ENCODE peak calls at places on chromosomes 16 and 17, in six cellular contexts. N is MM.1S, J is mesenchymal stem cell, C is colonic mucosa, X is ovary, H is endothelial cell of umbilical vein. Q is an unnamed sample.

GRCh38 chr16:88413231-88413630 is 30.5 kb downstream of the ZNF469 start:
- DNase-seq in X (no peak), J (no peak), H (no peak), N (no peak), C (no peak), Q (no peak)

GRCh38 chr17:45302649-45303173 is 14.1 kb downstream of the MAP3K14 start:
- DNase-seq in J (peak; percentile 93), H (no peak), C (no peak), X (no peak), N (peak; percentile 77), Q (no peak)

GRCh38 chr17:17514993-17515920 is 19.1 kb upstream of the RASD1 start:
- DNase-seq in J (peak; percentile 35), N (no peak), C (no peak), H (no peak), X (no peak), Q (no peak)

GRCh38 chr17:18324140-18325049 is 9.3 kb downstream of the SMCR8 start:
- DNase-seq in J (no peak), N (no peak), X (no peak), H (no peak), C (no peak), Q (no peak)

GRCh38 chr17:55432358-55433028 is 10.9 kb upstream of the MMD start:
- DNase-seq in N (no peak), X (no peak), H (no peak), C (no peak), J (peak; percentile 58), Q (no peak)

GRCh38 chr17:49707246-49707607 is 537 bp downstream of the SLC35B1 start:
- DNase-seq in N (peak; percentile 27), J (peak; percentile 28), C (no peak), H (peak; percentile 12), X (no peak), Q (peak; percentile 26)

GRCh38 chr16:20814761-20815160 is 8.4 kb downstream of the REXO5 start:
- DNase-seq in N (no peak), X (no peak), C (no peak), J (no peak), H (peak; percentile 97), Q (no peak)

GRCh38 chr17:2337811-2338657 is 733 bp downstream of the SGSM2 start:
- DNase-seq in C (peak; percentile 69), H (peak; percentile 73), J (peak; percentile 73), N (peak; percentile 40), X (peak; percentile 72), Q (peak; percentile 46)

GRCh38 chr16:31476305-31477219 is 4.6 kb downstream of the TGFB1I1 start:
- DNase-seq in C (peak; percentile 97), H (no peak), J (peak; percentile 23), X (no peak), N (peak; percentile 59), Q (peak; percentile 78)

GRCh38 chr17:78252111-78252634 is 20.7 kb downstream of the TMEM235 start:
- DNase-seq in H (no peak), X (no peak), N (peak; percentile 95), J (no peak), C (peak; percentile 42), Q (peak; percentile 92)

GRCh38 chr17:30915833-30916611 is 5.7 kb upstream of the ADAP2 start:
- DNase-seq in H (no peak), N (no peak), C (no peak), J (no peak), X (no peak), Q (no peak)

GRCh38 chr17:19003966-19004600 is 481 bp downstream of the FAM83G start:
- DNase-seq in J (peak; percentile 63), N (peak; percentile 10), H (peak; percentile 34), X (no peak), C (peak; percentile 74), Q (peak; percentile 21)

GRCh38 chr17:73480740-73481139 is 163.5 kb downstream of the SDK2 start:
- DNase-seq in H (no peak), C (no peak), J (no peak), X (no peak), N (no peak), Q (no peak)

GRCh38 chr16:1745900-1746692 is 25.2 kb downstream of the NME3 start:
- DNase-seq in N (no peak), H (no peak), C (no peak), X (no peak), J (peak; percentile 90), Q (no peak)

GRCh38 chr17:3602499-3602898 is 6.7 kb downstream of the TRPV1 start:
- DNase-seq in H (no peak), N (peak; percentile 37), C (no peak), J (peak; percentile 13), X (no peak), Q (peak; percentile 14)

GRCh38 chr17:60356947-60357346 is 35.0 kb downstream of the USP32 start:
- DNase-seq in N (no peak), C (no peak), X (no peak), H (no peak), J (peak; percentile 74), Q (no peak)

GRCh38 chr16:59169168-59169567 is 435.1 kb upstream of the GOT2 start:
- DNase-seq in J (no peak), N (no peak), X (no peak), C (no peak), H (no peak), Q (no peak)

GRCh38 chr17:73625006-73625405 is 19.2 kb downstream of the SDK2 start:
- DNase-seq in N (no peak), H (no peak), X (no peak), C (no peak), J (no peak), Q (no peak)

GRCh38 chr16:85462405-85463227 is 150.5 kb upstream of the GSE1 start:
- DNase-seq in C (no peak), X (peak; percentile 66), J (peak; percentile 41), H (no peak), N (no peak), Q (no peak)

GRCh38 chr16:85463228-85463611 is 149.9 kb upstream of the GSE1 start:
- DNase-seq in C (no peak), N (no peak), J (no peak), X (no peak), H (no peak), Q (no peak)

GRCh38 chr16:85460983-85461813 is 151.9 kb upstream of the GSE1 start:
- DNase-seq in N (no peak), X (peak; percentile 84), C (peak; percentile 52), J (peak; percentile 88), H (no peak), Q (no peak)

GRCh38 chr16:85460252-85460982 is 152.7 kb upstream of the GSE1 start:
- DNase-seq in J (peak; percentile 79), X (peak; percentile 70), C (peak; percentile 29), N (no peak), H (no peak), Q (no peak)

DNA sequence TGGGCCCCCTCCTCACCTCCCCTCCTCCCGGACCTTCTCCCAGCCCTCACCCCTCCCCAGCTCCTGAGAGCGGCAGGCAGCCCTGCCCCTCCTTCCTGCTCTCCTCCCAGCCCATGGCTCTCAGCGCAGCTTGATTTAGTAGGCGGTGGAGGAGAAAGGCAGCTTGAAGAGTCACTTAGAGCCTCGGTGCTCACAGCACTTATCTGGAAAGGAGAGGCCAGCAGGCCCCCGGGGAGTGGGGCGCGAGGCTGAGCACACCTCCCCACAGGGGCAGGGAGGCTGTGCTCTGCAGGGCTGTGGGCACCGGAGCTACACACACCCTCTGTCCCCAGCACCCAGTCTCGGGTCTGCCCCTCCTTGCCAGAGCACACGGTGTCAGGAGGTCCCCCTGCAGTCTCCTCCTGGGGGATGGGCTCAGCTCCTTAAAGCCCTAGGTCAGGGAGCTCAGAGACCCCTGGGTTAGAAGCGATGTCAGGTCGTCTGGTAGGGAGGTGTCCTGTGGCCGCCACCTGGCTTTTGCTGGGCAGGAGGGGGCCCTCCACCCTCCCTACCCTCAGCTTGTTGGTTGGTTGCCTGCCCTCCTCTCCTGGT is 151.2 kb upstream of the GSE1 start:
- DNase-seq in C (peak; percentile 34), N (no peak), J (peak; percentile 83), H (no peak), X (peak; percentile 68), Q (no peak)
- H3K4me3 ChIP-seq in C (no peak overlapping the region), N (no peak overlapping the region), J (no peak overlapping the region), H (no peak overlapping the region), X (peak overlapping the region; percentile 35), Q (no peak overlapping the region)

DNA sequence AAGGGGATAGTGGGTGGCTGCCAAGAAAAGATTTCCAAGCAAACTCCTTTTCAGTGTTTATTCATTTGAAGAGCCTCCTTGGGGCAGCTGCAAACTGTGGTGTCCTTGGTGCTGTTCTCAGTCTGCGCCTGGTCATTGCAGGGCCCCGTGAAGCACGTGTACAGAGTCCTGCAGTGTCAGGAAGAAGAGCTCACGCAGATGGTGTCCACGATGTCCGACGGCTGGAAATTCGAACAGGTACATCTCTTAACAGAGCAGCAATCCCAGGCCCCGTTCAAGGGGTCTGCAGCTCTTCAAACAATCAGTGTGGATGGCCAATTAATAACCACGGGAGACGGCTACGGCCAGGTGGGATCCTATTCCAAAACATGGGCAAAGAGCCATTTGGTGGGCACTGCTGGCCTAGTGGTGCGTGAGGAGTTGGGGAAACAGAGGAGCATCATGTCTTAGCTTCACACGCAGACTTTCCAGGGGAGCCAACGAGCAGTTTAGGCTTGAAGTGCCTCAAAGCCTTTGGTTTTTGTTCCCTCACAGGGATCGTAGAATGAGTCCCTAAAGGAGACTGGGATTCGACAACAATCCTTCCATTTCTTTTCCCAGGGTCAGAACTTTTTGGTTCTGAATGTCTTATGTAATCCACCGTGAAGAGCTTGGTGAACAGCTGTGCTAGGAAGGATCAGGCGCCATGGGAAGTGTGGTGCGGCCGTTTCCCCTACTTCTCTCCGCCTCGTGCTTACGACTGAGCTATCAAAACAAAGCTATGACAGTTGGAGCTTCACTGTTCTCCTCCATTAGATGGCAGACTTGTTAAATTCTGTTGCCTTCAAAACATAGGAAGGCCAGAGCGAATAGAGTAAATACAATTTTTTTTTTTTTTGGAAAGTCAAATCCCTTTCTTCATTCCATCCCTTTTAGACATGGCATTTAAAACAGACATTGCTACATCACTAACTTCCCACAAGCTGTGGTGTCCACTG is 12.6 kb downstream of the KCTD2 start:
- DNase-seq in C (no peak), H (peak; percentile 77), N (no peak), J (peak; percentile 78), X (peak; percentile 51), Q (peak; percentile 26)
- H3K4me3 ChIP-seq in C (no peak overlapping the region), H (no peak overlapping the region), N (no peak overlapping the region), J (no peak overlapping the region), X (no peak overlapping the region), Q (no peak overlapping the region)

GRCh38 chr17:5210853-5211252 is 19.2 kb upstream of the ZNF594 start:
- DNase-seq in N (no peak), X (no peak), J (no peak), C (no peak), H (no peak), Q (no peak)

GRCh38 chr17:5203908-5204294 is 12.2 kb upstream of the ZNF594 start:
- DNase-seq in C (no peak), N (no peak), J (peak; percentile 7), X (no peak), H (no peak), Q (no peak)

GRCh38 chr17:5210091-5210490 is 18.4 kb upstream of the ZNF594 start:
- DNase-seq in X (no peak), H (no peak), N (no peak), J (no peak), C (no peak), Q (no peak)

GRCh38 chr17:5211458-5211857 is 19.8 kb upstream of the ZNF594 start:
- DNase-seq in C (no peak), J (no peak), H (peak; percentile 19), N (no peak), X (no peak), Q (no peak)

GRCh38 chr17:5209396-5209795 is 17.7 kb upstream of the ZNF594 start:
- DNase-seq in H (no peak), N (no peak), C (no peak), X (no peak), J (peak; percentile 7), Q (no peak)
- H3K4me3 ChIP-seq in H (no peak overlapping the region), N (no peak overlapping the region), C (no peak overlapping the region), X (no peak overlapping the region), J (no peak overlapping the region), Q (no peak overlapping the region)

GRCh38 chr16:29961127-29961478 is 776 bp upstream of the TMEM219 start:
- DNase-seq in C (no peak), X (no peak), J (no peak), N (no peak), H (no peak), Q (no peak)
- H3K4me3 ChIP-seq in C (peak overlapping the region; percentile 72), X (peak overlapping the region; percentile 68), J (no peak overlapping the region), N (peak overlapping the region; percentile 76), H (no peak overlapping the region), Q (peak overlapping the region; percentile 89)